ENCODE peak calls at places on chromosomes 2 and 18, in seven cellular contexts. I is activated CD4-positive, alpha-beta memory T cell treated with anti-CD3 and anti-CD28 coated beads, Interleukin-2, amount 10 ng/mL, durations not matched to agents 7 days and 5 days; Q is occipital lobe; Y is fibroblast of villous mesenchyme; L is brain microvascular endothelial cell; P is activated CD8-positive, alpha-beta memory T cell treated with anti-CD3 and anti-CD28 coated beads, Interleukin-2, amount 50 U/mL, for 48 hours; W is KG1. U is an unnamed sample.
A peak's percentile ranks its signal among the peaks of the same experiment; 100 is the strongest.

GRCh38 chr2:238203104-238203972 is at the start of gene ILKAP:
- DNase-seq in W (peak; percentile 48), Q (peak; percentile 77), I (peak; percentile 90), Y (peak; percentile 80), L (peak; percentile 52), P (peak; percentile 95), U (peak; percentile 100)

GRCh38 chr2:75503048-75503607 is 57.6 kb downstream of the EVA1A start:
- DNase-seq in Q (no peak), P (no peak), Y (peak; percentile 56), L (peak; percentile 87), W (no peak), I (no peak), U (peak; percentile 60)

GRCh38 chr18:45384137-45384998 is 230.9 kb upstream of the SLC14A2 start:
- DNase-seq in I (peak; percentile 31), P (peak; percentile 64), L (peak; percentile 27), W (peak; percentile 47), Y (peak; percentile 47), Q (no peak), U (peak; percentile 38)

GRCh38 chr2:74917702-74918619 is 40.5 kb upstream of the POLE4 start:
- DNase-seq in I (no peak), P (no peak), Q (no peak), L (peak; percentile 55), Y (peak; percentile 84), W (no peak), U (peak; percentile 79)

GRCh38 chr2:23618696-23619530 is 233.9 kb downstream of the KLHL29 start:
- DNase-seq in I (no peak), L (no peak), W (no peak), P (no peak), Y (no peak), Q (no peak), U (no peak)

GRCh38 chr2:197255550-197255949 is 55.0 kb downstream of the ANKRD44 start:
- DNase-seq in W (peak; percentile 72), P (peak; percentile 86), Y (no peak), Q (peak; percentile 19), I (peak; percentile 79), L (peak; percentile 45), U (peak; percentile 21)

GRCh38 chr2:215693269-215693998 is 257.6 kb upstream of the FN1 start:
- DNase-seq in I (no peak), L (peak; percentile 75), Q (no peak), P (no peak), W (no peak), Y (peak; percentile 86), U (peak; percentile 47)

GRCh38 chr2:95359035-95359434 is 43.5 kb upstream of the FAHD2A start:
- DNase-seq in W (no peak), L (peak; percentile 58), Y (peak; percentile 62), I (no peak), P (no peak), Q (no peak), U (peak; percentile 30)

GRCh38 chr2:202158796-202159195 is 79.6 kb downstream of the SUMO1 start:
- DNase-seq in Q (no peak), L (no peak), W (no peak), P (no peak), Y (no peak), I (no peak), U (no peak)

GRCh38 chr2:238801791-238802190 is 46.1 kb upstream of the TWIST2 start:
- DNase-seq in Y (no peak), Q (no peak), L (no peak), P (no peak), W (no peak), I (no peak), U (no peak)

GRCh38 chr2:41937921-41938708 is 109.7 kb upstream of the PKDCC start:
- DNase-seq in Y (peak; percentile 83), P (no peak), I (no peak), L (no peak), W (no peak), Q (no peak), U (no peak)

U was measured in AG08396.